ENCODE peak calls at places on chromosomes 12 and 14, in four cellular contexts. M is foreskin fibroblast, A is IMR-90, U is fibroblast of pulmonary artery. D is an unnamed sample.
A peak's percentile ranks its signal among the peaks of the same experiment; 100 is the strongest.

GRCh38 chr12:111971800-111972199 is 41.2 kb downstream of the TMEM116 start:
- DNase-seq in M (no peak), A (no peak), U (no peak), D (no peak)

GRCh38 chr14:71702799-71703198 is 229.4 kb upstream of the RGS6 start:
- DNase-seq in A (no peak), M (no peak), U (no peak), D (no peak)

GRCh38 chr12:56831936-56832335 is 68.8 kb downstream of the HSD17B6 start:
- DNase-seq in U (no peak), A (no peak), M (no peak), D (no peak)

GRCh38 chr14:32724864-32725550 is 213.7 kb upstream of the NPAS3 start:
- DNase-seq in U (peak; percentile 87), A (peak; percentile 28), M (peak; percentile 37), D (no peak)

GRCh38 chr12:114407566-114408411 is 1.8 kb upstream of the TBX5 start:
- DNase-seq in A (peak; percentile 88), M (peak; percentile 89), U (peak; percentile 26), D (no peak)

GRCh38 chr12:69024413-69024812 is 91.4 kb upstream of the CPM start:
- DNase-seq in M (no peak), U (peak; percentile 17), A (no peak), D (no peak)

GRCh38 chr14:40697221-40697620 is 909.5 kb upstream of the LRFN5 start:
- DNase-seq in M (no peak), A (no peak), U (no peak), D (no peak)

GRCh38 chr12:76272292-76272691 is 75.9 kb downstream of the BBS10 start:
- DNase-seq in A (no peak), U (no peak), M (no peak), D (no peak)

GRCh38 chr12:89946518-89946917 is 237.9 kb upstream of the ATP2B1 start:
- DNase-seq in A (no peak), U (no peak), M (no peak), D (no peak)

GRCh38 chr12:48882325-48882687 is 16.6 kb upstream of the RND1 start:
- DNase-seq in U (peak; percentile 68), A (peak; percentile 66), M (peak; percentile 18), D (no peak)

GRCh38 chr12:126668538-126668937 is 1598.4 kb upstream of the TMEM132C start:
- DNase-seq in M (peak; percentile 43), U (peak; percentile 95), A (no peak), D (no peak)

GRCh38 chr12:40735551-40736230 is 43.5 kb downstream of the CNTN1 start:
- DNase-seq in U (no peak), M (no peak), A (no peak), D (no peak)

GRCh38 chr12:90858261-90858660 is 96.7 kb downstream of the CCER1 start:
- DNase-seq in A (peak; percentile 24), M (no peak), U (peak; percentile 61), D (no peak)

GRCh38 chr14:104223101-104223809 is 84.9 kb downstream of the KIF26A start:
- DNase-seq in U (no peak), A (no peak), M (no peak), D (peak; percentile 32)

GRCh38 chr14:29940482-29940881 is 12.8 kb upstream of the PRKD1 start:
- DNase-seq in M (no peak), A (no peak), U (no peak), D (no peak)

GRCh38 chr12:57751432-57751787 is 700 bp downstream of the CDK4 start:
- DNase-seq in M (no peak), U (no peak), A (no peak), D (no peak)

GRCh38 chr14:39264558-39264957 is 30.8 kb downstream of the MIA2 start:
- DNase-seq in A (no peak), U (peak; percentile 22), M (no peak), D (no peak)

GRCh38 chr14:53793790-53794560 is 162.7 kb downstream of the BMP4 start:
- DNase-seq in U (peak; percentile 41), M (no peak), A (no peak), D (no peak)

GRCh38 chr12:123444396-123445026 is 8.0 kb upstream of the RILPL2 start:
- DNase-seq in M (peak; percentile 62), U (peak; percentile 86), A (peak; percentile 65), D (no peak)

DNA sequence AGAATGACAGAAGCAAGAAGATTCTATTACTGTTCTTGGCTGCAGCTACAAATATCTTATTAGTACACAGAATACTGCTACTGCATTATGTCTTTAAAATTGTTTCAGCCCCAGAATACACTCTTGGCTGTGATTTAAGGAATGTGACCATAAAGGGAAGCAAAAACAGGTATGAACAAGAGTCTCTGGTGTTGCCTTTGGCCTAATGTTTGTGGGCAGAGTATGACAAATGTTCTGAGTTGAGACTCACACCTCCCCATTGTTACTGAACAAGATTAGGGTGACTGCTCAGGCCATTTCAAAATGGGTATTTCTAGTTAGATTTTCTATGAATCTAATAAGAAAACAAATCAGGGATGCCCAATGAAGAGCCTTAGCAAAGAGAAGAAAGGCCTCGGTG is 28.5 kb downstream of the TTC6 start:
- DNase-seq in U (no peak), M (no peak), A (no peak), D (no peak)
- TF ChIP-seq CTCF in U (no peak), M (no peak), A (no peak), D (no peak)

GRCh38 chr12:3300833-3301401 is 190.1 kb upstream of the PRMT8 start:
- DNase-seq in U (no peak), A (no peak), M (no peak), D (no peak)
- TF ChIP-seq CTCF in U (no peak), A (no peak), M (no peak), D (no peak)

DNA sequence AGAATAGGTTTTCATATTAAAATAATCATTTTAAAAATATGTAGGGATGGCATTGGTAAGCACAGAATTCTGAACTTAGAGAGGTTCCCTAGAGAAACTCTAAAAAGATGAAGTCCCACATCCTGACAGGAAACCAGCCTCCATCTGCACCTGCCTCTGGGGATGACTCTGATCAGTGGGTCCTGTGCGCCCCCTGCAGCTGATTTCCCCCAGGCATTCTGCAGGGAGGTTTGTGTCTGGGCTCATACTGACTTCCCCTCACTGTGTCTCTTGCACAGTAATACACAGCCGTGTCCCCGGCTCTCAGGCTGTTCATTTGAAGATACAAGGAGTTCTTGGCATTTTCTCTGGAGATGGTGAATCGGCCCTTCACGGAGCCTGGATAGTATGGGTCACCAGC is 602.9 kb downstream of the TMEM121 start:
- DNase-seq in A (no peak), M (no peak), U (no peak), D (peak; percentile 73)
- TF ChIP-seq CTCF in A (no peak), M (no peak), U (no peak), D (peak; percentile 28)

GRCh38 chr12:2265461-2266167 is 212.8 kb downstream of the CACNA1C start:
- DNase-seq in M (no peak), U (peak; percentile 26), A (no peak), D (no peak)

GRCh38 chr12:2268478-2269286 is 215.9 kb downstream of the CACNA1C start:
- DNase-seq in A (peak; percentile 81), U (peak; percentile 73), M (peak; percentile 90), D (no peak)

GRCh38 chr12:2266666-2267623 is 214.2 kb downstream of the CACNA1C start:
- DNase-seq in A (no peak), U (no peak), M (no peak), D (no peak)

GRCh38 chr12:2270846-2271245 is 218.1 kb downstream of the CACNA1C start:
- DNase-seq in M (no peak), A (no peak), U (no peak), D (no peak)

GRCh38 chr12:2267624-2268477 is 215.1 kb downstream of the CACNA1C start:
- DNase-seq in M (peak; percentile 81), A (peak; percentile 54), U (no peak), D (no peak)
- TF ChIP-seq CTCF in M (no peak), A (no peak), U (no peak), D (no peak)

DNA sequence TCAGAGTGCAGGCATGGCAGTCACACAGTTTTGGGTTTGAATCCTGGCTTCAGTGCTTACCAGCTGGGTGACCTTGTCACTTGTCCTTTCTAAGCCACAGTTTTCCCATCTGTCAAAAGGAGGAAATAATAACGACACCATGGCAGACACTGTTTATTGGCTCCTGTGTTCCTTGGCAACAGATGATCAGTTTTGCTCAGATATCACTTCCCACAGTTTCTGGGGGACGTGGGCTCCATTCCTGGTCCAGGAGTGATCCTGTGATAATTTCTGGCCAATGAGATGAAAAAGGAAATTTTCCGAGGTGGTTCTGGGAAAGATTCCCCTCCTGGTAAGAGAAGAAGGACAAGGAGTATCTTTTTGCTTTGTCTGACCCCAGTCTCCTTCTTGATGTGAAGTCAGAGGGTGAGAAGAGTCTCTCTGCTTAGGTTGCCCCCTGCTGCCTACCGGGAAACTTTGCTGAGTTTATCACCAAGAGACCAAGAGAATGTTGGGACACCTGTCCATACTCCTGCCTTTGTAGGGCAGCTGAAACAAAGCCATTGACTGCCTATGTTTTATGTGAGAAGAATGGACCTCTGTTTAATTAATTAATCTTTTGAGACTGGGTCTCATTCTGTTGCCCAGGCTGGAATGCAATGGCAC is 178.9 kb upstream of the NRXN3 start:
- DNase-seq in U (no peak), A (no peak), M (no peak), D (no peak)
- TF ChIP-seq CTCF in U (no peak), A (no peak), M (no peak), D (no peak)

DNA sequence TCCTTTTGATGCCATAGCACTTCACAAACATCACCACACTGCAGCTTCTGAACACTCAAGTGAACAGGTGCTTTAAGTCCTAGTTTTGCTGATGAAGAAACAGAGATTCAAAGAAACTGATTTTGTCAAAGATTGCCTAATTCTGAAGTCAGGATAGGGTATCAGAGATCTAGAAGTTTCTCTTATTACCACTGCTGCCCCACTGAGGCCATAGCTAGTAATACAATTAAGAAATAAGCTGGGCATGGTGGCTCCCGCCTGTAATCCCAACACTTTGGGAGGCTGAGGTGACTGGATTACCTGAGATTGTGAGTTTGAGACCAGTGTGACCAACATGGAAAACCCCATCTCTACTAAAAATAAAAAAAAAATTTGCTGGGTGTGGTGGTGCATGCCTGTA is 458.3 kb upstream of the SEL1L start:
- DNase-seq in A (no peak), M (no peak), U (peak; percentile 3), D (peak; percentile 2)
- TF ChIP-seq CTCF in A (no peak), M (no peak), U (peak; percentile 16), D (peak; percentile 31)

GRCh38 chr12:121893901-121894540 is 5.4 kb downstream of the PSMD9 start:
- DNase-seq in M (peak; percentile 67), A (peak; percentile 77), U (peak; percentile 74), D (peak; percentile 53)

GRCh38 chr12:121898287-121898686 is 9.7 kb downstream of the PSMD9 start:
- DNase-seq in M (no peak), A (no peak), U (no peak), D (no peak)

GRCh38 chr12:121889267-121889624 is 656 bp downstream of the PSMD9 start:
- DNase-seq in U (no peak), A (no peak), M (no peak), D (no peak)

GRCh38 chr12:121892673-121893561 is 4.3 kb downstream of the PSMD9 start:
- DNase-seq in U (no peak), A (peak; percentile 10), M (no peak), D (no peak)

DNA sequence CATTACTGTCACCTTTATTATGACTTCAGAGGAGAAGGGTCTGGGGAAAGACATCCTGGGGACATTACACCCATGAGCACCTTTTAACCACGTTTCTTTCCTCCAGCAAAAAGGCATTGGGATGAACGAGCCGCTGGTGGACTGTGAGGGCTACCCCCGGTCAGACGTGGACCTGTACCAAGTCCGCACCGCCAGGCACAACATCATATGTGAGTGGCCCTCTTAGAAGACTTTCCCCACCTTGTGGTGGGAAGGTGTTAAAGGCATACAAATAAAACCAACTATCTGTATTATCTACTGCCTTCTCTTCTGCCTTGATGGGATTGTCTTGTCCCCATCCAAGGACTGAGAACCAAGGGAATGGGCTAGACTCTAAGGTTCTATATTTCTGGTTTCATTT is 6.0 kb downstream of the PSMD9 start:
- DNase-seq in A (peak; percentile 52), U (peak; percentile 64), M (no peak), D (no peak)
- TF ChIP-seq CTCF in A (peak; percentile 31), U (peak; percentile 33), M (peak; percentile 25), D (peak; percentile 22)

D was measured in activated CD8-positive, alpha-beta T cell treated with anti-CD3 and anti-CD28 coated beads for 36 hours.